ENCODE peak calls at places on chromosomes 3 and 15, in five cellular contexts. One of them, this sample, is unnamed.

GRCh38 chr3:134426660-134427181 is 52.5 kb upstream of the AMOTL2 start:
- DNase-seq in lower lobe of right lung: no peak
- DNase-seq in A549: no peak
- DNase-seq in brain microvascular endothelial cell: peak; percentile 79
- DNase-seq in OCI-LY7: no peak
- DNase-seq in this sample: no peak

GRCh38 chr15:41523097-41523496 is 9.5 kb upstream of the LTK start:
- DNase-seq in lower lobe of right lung: no peak
- DNase-seq in OCI-LY7: no peak
- DNase-seq in A549: no peak
- DNase-seq in brain microvascular endothelial cell: no peak
- DNase-seq in this sample: no peak

GRCh38 chr3:17755836-17756235 is 13.4 kb upstream of the TBC1D5 start:
- DNase-seq in OCI-LY7: peak; percentile 49
- DNase-seq in A549: no peak
- DNase-seq in brain microvascular endothelial cell: no peak
- DNase-seq in lower lobe of right lung: no peak
- DNase-seq in this sample: no peak

GRCh38 chr15:85541744-85542143 is 161.3 kb downstream of the AKAP13 start:
- DNase-seq in brain microvascular endothelial cell: no peak
- DNase-seq in A549: no peak
- DNase-seq in lower lobe of right lung: no peak
- DNase-seq in OCI-LY7: no peak
- DNase-seq in this sample: no peak

GRCh38 chr3:108088697-108089096 is 2.1 kb downstream of the CD47 start:
- DNase-seq in lower lobe of right lung: no peak
- DNase-seq in OCI-LY7: peak; percentile 41
- DNase-seq in brain microvascular endothelial cell: no peak
- DNase-seq in A549: no peak
- DNase-seq in this sample: peak; percentile 26

GRCh38 chr15:69604050-69604378 is 151.4 kb downstream of the RPLP1 start:
- DNase-seq in A549: no peak
- DNase-seq in lower lobe of right lung: no peak
- DNase-seq in brain microvascular endothelial cell: no peak
- DNase-seq in OCI-LY7: no peak
- DNase-seq in this sample: no peak

GRCh38 chr3:109927161-109927560 is 589.8 kb upstream of the DPPA4 start:
- DNase-seq in A549: peak; percentile 78
- DNase-seq in OCI-LY7: no peak
- DNase-seq in brain microvascular endothelial cell: peak; percentile 96
- DNase-seq in lower lobe of right lung: no peak
- DNase-seq in this sample: peak; percentile 92

GRCh38 chr15:57153140-57153539 is 223.2 kb upstream of the CGNL1 start:
- DNase-seq in brain microvascular endothelial cell: peak; percentile 56
- DNase-seq in OCI-LY7: no peak
- DNase-seq in A549: no peak
- DNase-seq in lower lobe of right lung: no peak
- DNase-seq in this sample: no peak

GRCh38 chr3:28940530-28940929 is 340.3 kb upstream of the RBMS3 start:
- DNase-seq in lower lobe of right lung: no peak
- DNase-seq in brain microvascular endothelial cell: peak; percentile 80
- DNase-seq in OCI-LY7: no peak
- DNase-seq in A549: no peak
- DNase-seq in this sample: no peak

DNA sequence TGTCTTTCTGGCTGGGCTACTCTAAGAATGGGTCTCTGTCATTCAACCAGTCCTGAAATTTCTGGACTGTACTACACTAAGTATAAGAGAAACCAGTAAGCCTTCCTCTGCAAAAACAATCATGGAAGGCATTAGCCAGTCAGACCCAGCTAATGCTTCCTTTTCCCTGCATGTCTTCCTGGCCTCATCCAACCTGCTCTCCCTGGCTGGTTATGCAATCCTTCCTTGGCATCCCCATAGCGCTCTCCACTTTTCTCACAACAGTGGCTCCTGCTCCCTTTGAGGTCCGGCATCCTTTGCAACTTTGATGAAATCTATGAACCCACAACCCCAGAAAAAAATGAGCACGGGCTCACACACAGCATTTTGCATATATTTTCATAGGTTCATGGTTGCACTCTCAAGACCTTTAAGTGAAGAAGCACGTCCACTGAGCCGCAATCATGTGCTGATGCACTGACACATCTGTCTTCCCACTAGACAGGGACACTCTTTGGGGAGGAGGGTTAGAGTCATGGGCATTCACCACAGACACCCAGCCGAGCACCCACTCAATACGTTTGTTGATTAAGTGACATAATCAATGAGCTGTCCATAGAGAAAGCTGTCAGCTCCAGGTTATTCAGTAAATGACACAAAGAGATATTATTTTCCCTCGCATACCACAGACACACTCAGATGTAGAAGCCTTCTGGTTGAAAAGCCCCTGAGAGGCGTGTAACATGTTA is 66.8 kb downstream of the PLD1 start:
- DNase-seq in brain microvascular endothelial cell: no peak
- DNase-seq in A549: no peak
- DNase-seq in lower lobe of right lung: no peak
- DNase-seq in OCI-LY7: no peak
- DNase-seq in this sample: no peak
- H3K27ac ChIP-seq in brain microvascular endothelial cell: no peak overlapping the region
- H3K27ac ChIP-seq in A549: no peak overlapping the region
- H3K27ac ChIP-seq in lower lobe of right lung: no peak overlapping the region
- H3K27ac ChIP-seq in OCI-LY7: no peak overlapping the region
- H3K27ac ChIP-seq in this sample: no peak overlapping the region

DNA sequence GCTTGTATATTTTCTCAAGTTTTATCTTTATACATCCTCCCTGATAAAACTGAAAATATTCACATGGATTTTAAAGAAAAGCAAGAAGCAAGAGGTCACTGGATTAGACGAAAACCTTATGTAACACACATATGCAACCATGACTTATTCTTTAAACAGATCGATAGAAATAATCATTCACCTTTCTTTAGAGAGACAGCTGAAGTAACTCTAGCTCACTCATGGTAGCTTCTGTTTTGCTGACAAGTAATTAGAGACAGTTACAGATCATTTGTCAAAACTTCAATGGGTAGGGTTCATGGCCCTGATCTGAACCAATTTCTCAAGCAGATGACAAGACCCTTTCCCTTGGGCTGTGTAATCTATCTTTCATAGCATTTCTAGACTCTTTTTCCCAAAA is 74.6 kb downstream of the PLCH1 start:
- DNase-seq in OCI-LY7: no peak
- DNase-seq in A549: no peak
- DNase-seq in brain microvascular endothelial cell: no peak
- DNase-seq in lower lobe of right lung: no peak
- DNase-seq in this sample: no peak
- H3K27ac ChIP-seq in OCI-LY7: no peak overlapping the region
- H3K27ac ChIP-seq in A549: no peak overlapping the region
- H3K27ac ChIP-seq in brain microvascular endothelial cell: no peak overlapping the region
- H3K27ac ChIP-seq in lower lobe of right lung: no peak overlapping the region
- H3K27ac ChIP-seq in this sample: no peak overlapping the region

GRCh38 chr3:184144505-184144904 is 9.3 kb downstream of the EIF2B5 start:
- DNase-seq in lower lobe of right lung: no peak
- DNase-seq in A549: no peak
- DNase-seq in OCI-LY7: no peak
- DNase-seq in brain microvascular endothelial cell: no peak
- DNase-seq in this sample: no peak
- H3K27ac ChIP-seq in lower lobe of right lung: no peak overlapping the region
- H3K27ac ChIP-seq in A549: no peak overlapping the region
- H3K27ac ChIP-seq in OCI-LY7: no peak overlapping the region
- H3K27ac ChIP-seq in brain microvascular endothelial cell: no peak overlapping the region
- H3K27ac ChIP-seq in this sample: peak overlapping the region; percentile 54

DNA sequence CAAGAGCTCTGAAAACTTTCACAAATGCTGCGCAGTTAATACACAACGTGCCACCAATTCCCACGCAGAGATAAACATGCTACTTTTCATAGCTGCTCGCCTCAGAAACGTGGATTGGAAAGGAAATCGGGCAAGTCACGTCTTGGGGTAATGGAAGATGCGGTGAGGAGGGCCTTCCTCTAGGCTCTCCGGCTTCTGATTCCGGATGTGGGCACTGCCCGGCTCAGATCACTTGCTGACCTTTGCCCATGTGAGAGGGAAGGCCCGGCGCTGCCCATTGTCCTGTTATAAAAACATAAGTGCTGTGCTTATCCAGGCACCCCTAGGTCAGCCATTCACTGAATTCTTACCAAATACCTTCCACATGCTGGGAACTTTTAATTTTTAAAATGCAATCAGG is 1.9 kb downstream of the ST8SIA2 start:
- DNase-seq in lower lobe of right lung: no peak
- DNase-seq in brain microvascular endothelial cell: no peak
- DNase-seq in OCI-LY7: no peak
- DNase-seq in A549: no peak
- DNase-seq in this sample: no peak
- H3K27ac ChIP-seq in lower lobe of right lung: no peak overlapping the region
- H3K27ac ChIP-seq in brain microvascular endothelial cell: no peak overlapping the region
- H3K27ac ChIP-seq in OCI-LY7: no peak overlapping the region
- H3K27ac ChIP-seq in A549: no peak overlapping the region
- H3K27ac ChIP-seq in this sample: no peak overlapping the region

GRCh38 chr3:131501949-131502348 is 822 bp downstream of the MRPL3 start:
- DNase-seq in brain microvascular endothelial cell: no peak
- DNase-seq in OCI-LY7: peak; percentile 15
- DNase-seq in lower lobe of right lung: no peak
- DNase-seq in A549: peak; percentile 17
- DNase-seq in this sample: peak; percentile 14
- H3K27ac ChIP-seq in brain microvascular endothelial cell: peak overlapping the region; percentile 84
- H3K27ac ChIP-seq in OCI-LY7: peak overlapping the region; percentile 60
- H3K27ac ChIP-seq in lower lobe of right lung: peak overlapping the region; percentile 84
- H3K27ac ChIP-seq in A549: peak overlapping the region; percentile 95
- H3K27ac ChIP-seq in this sample: no peak overlapping the region

DNA sequence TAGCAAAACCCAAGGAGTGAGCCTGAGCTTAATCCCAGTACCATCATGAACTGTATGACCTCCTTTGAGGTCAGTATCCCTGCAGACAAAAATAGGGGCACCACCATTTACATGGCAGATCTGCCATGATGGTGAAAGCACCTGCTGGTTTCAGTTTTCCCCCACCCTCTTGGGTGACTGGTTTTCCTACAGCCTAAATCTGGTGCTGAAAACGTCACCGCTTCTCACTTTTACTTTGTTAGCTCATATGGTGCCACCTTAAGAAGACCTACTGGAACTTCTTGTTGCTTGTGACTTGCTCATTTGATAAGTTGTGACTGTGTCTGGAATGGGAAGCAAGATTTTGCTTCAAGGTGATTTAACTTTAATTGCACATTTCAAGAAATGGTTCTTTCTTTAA is 5.1 kb downstream of the PPP1R2 start:
- DNase-seq in OCI-LY7: peak; percentile 93
- DNase-seq in A549: no peak
- DNase-seq in brain microvascular endothelial cell: no peak
- DNase-seq in lower lobe of right lung: no peak
- DNase-seq in this sample: no peak
- H3K27ac ChIP-seq in OCI-LY7: peak overlapping the region; percentile 89
- H3K27ac ChIP-seq in A549: no peak overlapping the region
- H3K27ac ChIP-seq in brain microvascular endothelial cell: no peak overlapping the region
- H3K27ac ChIP-seq in lower lobe of right lung: no peak overlapping the region
- H3K27ac ChIP-seq in this sample: no peak overlapping the region

GRCh38 chr3:49029563-49029884 is 326 bp upstream of the IMPDH2 start:
- DNase-seq in lower lobe of right lung: no peak
- DNase-seq in OCI-LY7: no peak
- DNase-seq in A549: no peak
- DNase-seq in brain microvascular endothelial cell: no peak
- DNase-seq in this sample: no peak

GRCh38 chr3:49026536-49026935 is 2.7 kb downstream of the IMPDH2 start:
- DNase-seq in lower lobe of right lung: no peak
- DNase-seq in brain microvascular endothelial cell: no peak
- DNase-seq in OCI-LY7: no peak
- DNase-seq in A549: no peak
- DNase-seq in this sample: no peak

GRCh38 chr3:49028673-49029562 is at the start of gene IMPDH2:
- DNase-seq in lower lobe of right lung: peak; percentile 95
- DNase-seq in OCI-LY7: peak; percentile 97
- DNase-seq in brain microvascular endothelial cell: peak; percentile 79
- DNase-seq in A549: peak; percentile 47
- DNase-seq in this sample: peak; percentile 71

GRCh38 chr3:49027634-49028033 is 1.6 kb downstream of the IMPDH2 start:
- DNase-seq in A549: no peak
- DNase-seq in OCI-LY7: no peak
- DNase-seq in lower lobe of right lung: no peak
- DNase-seq in brain microvascular endothelial cell: no peak
- DNase-seq in this sample: no peak

GRCh38 chr3:49028298-49028672 is 913 bp downstream of the IMPDH2 start:
- DNase-seq in lower lobe of right lung: no peak
- DNase-seq in A549: no peak
- DNase-seq in brain microvascular endothelial cell: no peak
- DNase-seq in OCI-LY7: no peak
- DNase-seq in this sample: no peak
- H3K27ac ChIP-seq in lower lobe of right lung: peak overlapping the region; percentile 91
- H3K27ac ChIP-seq in A549: peak overlapping the region; percentile 91
- H3K27ac ChIP-seq in brain microvascular endothelial cell: peak overlapping the region; percentile 67
- H3K27ac ChIP-seq in OCI-LY7: peak overlapping the region; percentile 58
- H3K27ac ChIP-seq in this sample: peak overlapping the region; percentile 77

DNA sequence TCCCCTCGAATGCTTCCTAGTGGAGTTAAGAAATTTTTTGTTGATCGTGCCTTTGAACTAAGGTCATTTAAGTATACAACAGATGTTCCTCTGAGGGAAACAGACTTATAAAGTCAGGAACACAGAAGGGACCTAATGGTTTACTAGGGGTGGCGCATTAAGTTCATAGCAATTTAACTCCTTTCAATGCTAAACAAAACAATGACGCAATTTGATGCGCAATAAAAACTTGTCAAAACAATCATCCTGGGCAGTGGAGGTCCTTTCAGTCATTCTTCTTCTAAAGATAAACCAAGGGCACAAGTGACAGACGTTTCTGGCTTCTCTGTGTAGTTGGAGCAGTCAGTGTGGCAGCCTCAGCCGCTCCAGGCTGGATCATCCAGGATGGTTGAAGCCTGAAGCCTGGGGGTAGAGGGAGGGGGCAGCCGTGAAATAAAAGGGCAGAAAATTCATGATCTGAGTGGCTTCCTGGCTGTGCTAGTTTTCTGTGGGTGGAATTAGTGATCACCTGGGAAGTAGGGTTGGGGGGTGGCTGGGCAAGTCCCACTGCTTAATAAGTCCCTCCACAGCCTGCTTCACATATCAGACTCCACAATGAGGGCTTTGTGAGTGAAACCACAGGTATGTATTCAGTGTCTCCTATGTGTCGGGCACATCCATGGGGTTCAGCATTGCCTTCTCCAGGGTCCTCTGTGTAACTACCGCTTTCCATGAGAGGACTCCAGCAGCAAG is 50.7 kb upstream of the MRPS22 start:
- DNase-seq in A549: no peak
- DNase-seq in OCI-LY7: no peak
- DNase-seq in brain microvascular endothelial cell: no peak
- DNase-seq in lower lobe of right lung: no peak
- DNase-seq in this sample: no peak
- H3K27ac ChIP-seq in A549: peak overlapping the region; percentile 35
- H3K27ac ChIP-seq in OCI-LY7: no peak overlapping the region
- H3K27ac ChIP-seq in brain microvascular endothelial cell: no peak overlapping the region
- H3K27ac ChIP-seq in lower lobe of right lung: no peak overlapping the region
- H3K27ac ChIP-seq in this sample: no peak overlapping the region

This sample was measured in RWPE1.